ENCODE peak calls at places on chromosomes 12 and 14, in six cellular contexts. G, A, D, F, J and T are unnamed samples.
A peak's percentile ranks its signal among the peaks of the same experiment; 100 is the strongest.

GRCh38 chr14:53947452-53948180 is 9.0 kb downstream of the BMP4 start:
- DNase-seq in F (no peak), A (no peak), J (no peak), G (peak; percentile 32), D (no peak), T (no peak)

GRCh38 chr12:117158911-117159310 is 31.4 kb downstream of the FBXO21 start:
- DNase-seq in G (peak; percentile 55), F (no peak), D (no peak), J (no peak), A (no peak), T (no peak)

GRCh38 chr14:69056389-69056788 is 77.3 kb upstream of the ACTN1 start:
- DNase-seq in A (no peak), G (no peak), J (no peak), D (no peak), F (no peak), T (no peak)

GRCh38 chr12:51907083-51907863 is at the start of gene ACVRL1:
- DNase-seq in F (peak; percentile 57), G (no peak), J (no peak), A (no peak), D (no peak), T (no peak)

GRCh38 chr12:116406529-116406928 is 129.0 kb upstream of the MED13L start:
- DNase-seq in A (peak; percentile 4), G (no peak), D (no peak), J (peak; percentile 67), F (peak; percentile 95), T (peak; percentile 48)

GRCh38 chr12:80373666-80374065 is 70.4 kb upstream of the PTPRQ start:
- DNase-seq in A (no peak), D (no peak), F (no peak), G (no peak), J (no peak), T (no peak)

GRCh38 chr12:68595246-68595645 is 15.5 kb upstream of the RAP1B start:
- DNase-seq in A (peak; percentile 33), D (no peak), G (no peak), J (no peak), F (no peak), T (no peak)

GRCh38 chr14:79822034-79822433 is 389.3 kb downstream of the DIO2 start:
- DNase-seq in G (no peak), J (no peak), D (no peak), F (no peak), A (no peak), T (no peak)

GRCh38 chr14:90504643-90505042 is 107.8 kb downstream of the CALM1 start:
- DNase-seq in F (no peak), A (no peak), D (no peak), G (no peak), J (no peak), T (no peak)

GRCh38 chr12:98838282-98838681 is 193.2 kb downstream of the APAF1 start:
- DNase-seq in A (no peak), F (no peak), J (no peak), G (peak; percentile 6), D (no peak), T (no peak)

GRCh38 chr14:63717704-63718103 is 10.2 kb downstream of the SGPP1 start:
- DNase-seq in A (peak; percentile 67), G (peak; percentile 26), J (no peak), F (no peak), D (no peak), T (no peak)

GRCh38 chr12:5582541-5582940 is 150.6 kb downstream of the NTF3 start:
- DNase-seq in D (no peak), G (no peak), J (no peak), A (no peak), F (no peak), T (no peak)

GRCh38 chr14:32022938-32023466 is 54.1 kb upstream of the ARHGAP5 start:
- DNase-seq in J (no peak), D (no peak), A (no peak), F (no peak), G (no peak), T (no peak)

GRCh38 chr12:79300199-79300568 is 390.6 kb downstream of the PAWR start:
- DNase-seq in G (peak; percentile 10), A (no peak), F (no peak), J (no peak), D (no peak), T (no peak)

GRCh38 chr14:90986510-90986909 is 73.9 kb downstream of the RPS6KA5 start:
- DNase-seq in D (no peak), G (no peak), J (no peak), A (peak; percentile 11), F (no peak), T (no peak)

GRCh38 chr12:94557896-94558295 is 92.5 kb downstream of the TMCC3 start:
- DNase-seq in G (no peak), D (no peak), A (no peak), F (no peak), J (no peak), T (no peak)

GRCh38 chr14:29738950-29739349 is 188.7 kb downstream of the PRKD1 start:
- DNase-seq in F (no peak), D (no peak), A (no peak), G (no peak), J (no peak), T (no peak)

GRCh38 chr14:22597265-22597664 is 835 bp upstream of the ABHD4 start:
- DNase-seq in F (no peak), D (no peak), G (no peak), A (no peak), J (no peak), T (no peak)

GRCh38 chr12:106987846-106988245 is 900 bp upstream of the MTERF2 start:
- DNase-seq in J (no peak), F (no peak), G (no peak), D (no peak), A (no peak), T (peak; percentile 44)

GRCh38 chr14:22012452-22012851 is 338.8 kb upstream of the OR4E1 start:
- DNase-seq in G (no peak), F (peak; percentile 20), J (no peak), A (no peak), D (no peak), T (no peak)

GRCh38 chr14:100147181-100147631 is 12.2 kb downstream of the DEGS2 start:
- DNase-seq in D (no peak), J (no peak), F (no peak), G (no peak), A (peak; percentile 83), T (no peak)

GRCh38 chr12:31874961-31875608 is 84.1 kb upstream of the RESF1 start:
- DNase-seq in F (peak; percentile 41), A (peak; percentile 76), G (peak; percentile 75), J (peak; percentile 58), D (peak; percentile 16), T (peak; percentile 55)

GRCh38 chr12:91139981-91140659 is 28.8 kb upstream of the LUM start:
- DNase-seq in F (no peak), A (no peak), D (no peak), J (no peak), G (peak; percentile 85), T (no peak)

GRCh38 chr12:115296613-115297012 is 612.6 kb upstream of the TBX3 start:
- DNase-seq in A (no peak), F (no peak), G (no peak), J (no peak), D (no peak), T (no peak)
- TF ChIP-seq CTCF in A (no peak), F (no peak), G (no peak), J (no peak), D (no peak), T (no peak)

DNA sequence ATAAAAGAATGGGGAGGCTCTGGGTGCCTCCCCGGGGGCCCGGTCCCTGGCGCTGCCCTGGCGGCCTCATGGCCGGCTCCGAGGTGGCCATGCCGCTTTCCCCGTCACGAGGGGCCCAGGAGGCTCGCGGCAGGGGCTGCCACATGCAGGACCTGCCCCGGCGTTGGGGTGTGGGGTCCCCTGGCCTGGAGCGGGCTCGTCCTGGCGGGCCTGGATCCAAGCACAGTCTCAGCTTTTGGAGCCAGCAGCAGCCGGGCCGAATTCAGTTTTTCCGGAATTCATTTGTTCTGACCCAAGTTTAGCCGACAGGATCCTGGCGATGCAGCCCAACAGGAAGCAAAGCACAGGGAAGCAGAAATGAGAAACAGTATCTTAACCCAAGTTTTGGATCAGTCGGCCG is 26.4 kb upstream of the AEBP2 start:
- DNase-seq in G (no peak), D (no peak), A (no peak), J (no peak), F (peak; percentile 40), T (no peak)
- H3K27ac ChIP-seq in G (no peak overlapping the region), D (no peak overlapping the region), A (no peak overlapping the region), J (no peak overlapping the region), F (no peak overlapping the region), T (peak overlapping the region; percentile 79)

GRCh38 chr12:2145433-2145832 is 92.6 kb downstream of the CACNA1C start:
- DNase-seq in J (no peak), F (no peak), G (no peak), D (no peak), A (no peak), T (no peak)
- TF ChIP-seq CTCF in J (no peak), F (no peak), G (no peak), D (no peak), A (no peak), T (no peak)

GRCh38 chr14:74541225-74541624 is 47.7 kb downstream of the ISCA2 start:
- DNase-seq in A (no peak), F (no peak), D (no peak), G (no peak), J (no peak), T (no peak)

GRCh38 chr14:74535756-74536325 is 42.3 kb downstream of the ISCA2 start:
- DNase-seq in A (no peak), F (no peak), G (no peak), D (no peak), J (no peak), T (no peak)

GRCh38 chr14:74542056-74542685 is 48.6 kb downstream of the ISCA2 start:
- DNase-seq in J (no peak), G (no peak), F (no peak), A (no peak), D (no peak), T (no peak)

GRCh38 chr14:74539503-74539902 is 45.9 kb downstream of the ISCA2 start:
- DNase-seq in J (no peak), D (no peak), F (no peak), G (no peak), A (no peak), T (no peak)

DNA sequence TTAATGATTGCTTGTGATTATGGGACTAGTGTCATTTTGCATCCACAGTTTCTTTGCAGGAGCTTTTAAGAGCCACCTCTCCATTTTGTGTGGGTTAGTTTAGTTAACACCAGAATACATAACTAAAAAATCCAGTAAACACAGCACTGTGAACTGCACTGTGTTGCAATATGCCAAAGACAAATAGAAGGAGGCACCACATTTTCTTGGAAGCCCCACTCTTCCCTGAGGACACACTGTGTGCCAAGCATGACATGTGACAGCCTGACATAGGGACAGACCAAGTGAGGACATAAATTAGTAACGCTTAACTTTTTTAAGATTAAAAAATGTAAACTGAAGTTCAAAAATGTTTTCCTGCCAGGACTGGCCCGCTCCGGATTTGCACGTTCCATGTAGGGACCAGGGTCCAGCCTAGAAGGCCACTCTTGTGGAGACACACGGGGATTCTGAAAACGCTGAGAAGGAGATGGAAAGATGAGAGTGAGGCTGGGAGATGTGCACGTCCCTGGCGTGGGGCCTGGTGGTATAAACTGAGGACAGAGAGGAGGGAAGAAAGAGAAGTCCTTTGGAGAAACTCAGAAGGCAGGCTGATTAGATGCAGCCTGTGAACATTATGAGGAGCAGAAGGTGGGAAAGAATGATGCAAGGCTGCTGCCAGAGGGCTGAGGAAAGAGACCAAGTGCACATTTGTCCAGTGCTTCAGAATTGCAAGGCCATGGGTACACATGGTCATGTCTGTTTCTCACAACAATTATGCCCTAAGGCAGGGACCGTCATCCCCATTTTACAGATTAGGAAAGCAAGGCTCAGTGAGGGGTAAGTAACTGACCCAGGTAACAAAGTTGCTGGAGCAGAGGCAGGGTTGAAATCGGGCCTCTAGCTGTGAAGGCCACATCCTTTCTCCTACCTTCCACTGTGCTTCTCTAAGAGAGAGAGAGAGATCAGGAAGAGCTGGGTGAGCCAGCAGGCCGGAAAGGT is 45.1 kb downstream of the ISCA2 start:
- DNase-seq in G (no peak), A (no peak), D (no peak), J (no peak), F (no peak), T (no peak)
- H3K27ac ChIP-seq in G (no peak overlapping the region), A (no peak overlapping the region), D (no peak overlapping the region), J (no peak overlapping the region), F (no peak overlapping the region), T (no peak overlapping the region)